ENCODE peak calls at places on chromosomes 2 and 18, in four cellular contexts. X, J, E and A are unnamed samples.
A peak's percentile ranks its signal among the peaks of the same experiment; 100 is the strongest.

GRCh38 chr18:47944972-47945843 is 14.7 kb upstream of the SMAD2 start:
- DNase-seq in X (peak; percentile 4), J (no peak), E (peak; percentile 21), A (no peak)

GRCh38 chr2:196367633-196368032 is 196.3 kb upstream of the STK17B start:
- DNase-seq in X (no peak), J (no peak), E (no peak), A (no peak)

GRCh38 chr2:196927318-196928225 is 1.1 kb upstream of the PGAP1 start:
- DNase-seq in X (peak; percentile 50), J (no peak), E (peak; percentile 23), A (peak; percentile 14)

GRCh38 chr2:134190807-134191203 is 63.1 kb upstream of the MGAT5 start:
- DNase-seq in X (no peak), J (no peak), E (no peak), A (no peak)

GRCh38 chr2:13141315-13141714 is 424.6 kb downstream of the TRIB2 start:
- DNase-seq in X (no peak), J (no peak), E (no peak), A (no peak)

GRCh38 chr2:73258913-73259215 is 24.8 kb downstream of the CCT7 start:
- DNase-seq in X (no peak), J (no peak), E (no peak), A (no peak)

GRCh38 chr2:240962371-240963064 is 35.9 kb upstream of the SNED1 start:
- DNase-seq in X (no peak), J (no peak), E (no peak), A (peak; percentile 76)

GRCh38 chr2:67650292-67651133 is 253.4 kb downstream of the ETAA1 start:
- DNase-seq in X (peak; percentile 89), J (peak; percentile 62), E (peak; percentile 15), A (peak; percentile 73)

GRCh38 chr18:45464619-45465018 is 150.7 kb upstream of the SLC14A2 start:
- DNase-seq in X (no peak), J (no peak), E (no peak), A (no peak)

GRCh38 chr18:58221060-58221725 is 177.2 kb downstream of the NEDD4L start:
- DNase-seq in X (peak; percentile 30), J (no peak), E (no peak), A (no peak)

GRCh38 chr2:203453858-203454451 is 81.1 kb downstream of the RAPH1 start:
- DNase-seq in X (peak; percentile 70), J (peak; percentile 18), E (peak; percentile 57), A (peak; percentile 36)

GRCh38 chr2:198054299-198054698 is 249.9 kb downstream of the PLCL1 start:
- DNase-seq in X (peak; percentile 9), J (no peak), E (peak; percentile 37), A (no peak)

GRCh38 chr2:175008009-175008408 is 2.8 kb upstream of the CHN1 start:
- DNase-seq in X (no peak), J (no peak), E (no peak), A (no peak)

GRCh38 chr2:14148186-14148585 is 484.3 kb upstream of the LRATD1 start:
- DNase-seq in X (no peak), J (no peak), E (no peak), A (no peak)

GRCh38 chr18:77081387-77081773 is 51.2 kb downstream of the MBP start:
- DNase-seq in X (no peak), J (no peak), E (no peak), A (no peak)

GRCh38 chr2:108810993-108811957 is 24.7 kb downstream of the CCDC138 start:
- DNase-seq in X (no peak), J (no peak), E (no peak), A (no peak)

GRCh38 chr2:6352247-6352646 is 513.5 kb downstream of the CMPK2 start:
- DNase-seq in X (no peak), J (no peak), E (peak; percentile 52), A (no peak)

GRCh38 chr18:37396981-37397720 is 168.4 kb downstream of the CELF4 start:
- DNase-seq in X (no peak), J (no peak), E (no peak), A (no peak)

GRCh38 chr2:218400930-218401833 is 1.5 kb downstream of the CTDSP1 start:
- DNase-seq in X (no peak), J (no peak), E (no peak), A (no peak)

GRCh38 chr2:157523270-157524059 is 79.6 kb upstream of the CYTIP start:
- DNase-seq in X (no peak), J (no peak), E (no peak), A (no peak)

GRCh38 chr2:224085246-224085645 is 46.2 kb upstream of the SERPINE2 start:
- DNase-seq in X (peak; percentile 64), J (no peak), E (no peak), A (no peak)

GRCh38 chr18:42028232-42028832 is 73.3 kb downstream of the PIK3C3 start:
- DNase-seq in X (peak; percentile 20), J (peak; percentile 9), E (peak; percentile 35), A (peak; percentile 33)

GRCh38 chr2:8573942-8574195 is 108.0 kb upstream of the ID2 start:
- DNase-seq in X (no peak), J (no peak), E (no peak), A (no peak)

GRCh38 chr2:168171069-168171762 is 76.2 kb downstream of the STK39 start:
- DNase-seq in X (no peak), J (no peak), E (no peak), A (no peak)

GRCh38 chr2:96176661-96177060 is 31.4 kb upstream of the DUSP2 start:
- DNase-seq in X (no peak), J (no peak), E (no peak), A (no peak)